ENCODE peak calls at places on chromosomes 13 and 19, in four cellular contexts. W, P, S and Q are unnamed samples.

GRCh38 chr19:3682741-3683404 is 17.4 kb downstream of the PIP5K1C start:
- DNase-seq in W (peak), P (no peak), S (no peak), Q (peak)

GRCh38 chr13:30126903-30127428 is 180.4 kb downstream of the KATNAL1 start:
- DNase-seq in P (no peak), S (no peak), W (no peak), Q (peak)

GRCh38 chr19:54208784-54209057 is 8.1 kb downstream of the RPS9 start:
- DNase-seq in P (no peak), S (peak), W (peak), Q (no peak)

GRCh38 chr13:50124536-50125305 is 109.5 kb downstream of the KCNRG start:
- DNase-seq in S (peak), P (peak), W (peak), Q (peak)

GRCh38 chr13:24254151-24254810 is 55.1 kb upstream of the C1QTNF9 start:
- DNase-seq in P (no peak), S (peak), W (no peak), Q (no peak)

GRCh38 chr13:30038884-30039283 is 188.5 kb upstream of the UBL3 start:
- DNase-seq in P (no peak), S (no peak), W (peak), Q (peak)

GRCh38 chr13:27005556-27005955 is 166.1 kb downstream of the USP12 start:
- DNase-seq in S (no peak), P (no peak), W (peak), Q (no peak)

GRCh38 chr13:95256086-95256485 is 45.2 kb downstream of the ABCC4 start:
- DNase-seq in S (no peak), P (no peak), W (peak), Q (peak)

GRCh38 chr19:56670401-56670960 is 1.1 kb downstream of the ZNF835 start:
- DNase-seq in W (no peak), P (no peak), S (no peak), Q (no peak)

GRCh38 chr19:40285353-40286234 is 449 bp upstream of the AKT2 start:
- DNase-seq in P (peak), W (peak), S (peak), Q (peak)

GRCh38 chr19:7010722-7011593 is 10.3 kb downstream of the MBD3L2B start:
- DNase-seq in S (no peak), P (peak), W (no peak), Q (no peak)

GRCh38 chr13:93227906-93228801 is 1.5 kb downstream of the GPC6 start:
- DNase-seq in W (peak), S (no peak), P (no peak), Q (peak)

GRCh38 chr13:51000576-51001260 is 91.1 kb downstream of the RNASEH2B start:
- DNase-seq in S (no peak), W (peak), P (no peak), Q (peak)

GRCh38 chr19:38452430-38453366 is 19.2 kb downstream of the RYR1 start:
- DNase-seq in P (peak), W (no peak), S (peak), Q (no peak)

GRCh38 chr19:12937243-12938053 is 961 bp upstream of the CALR start:
- DNase-seq in W (no peak), P (no peak), S (peak), Q (no peak)

GRCh38 chr13:53004605-53005004 is 24.0 kb upstream of the OLFM4 start:
- DNase-seq in S (no peak), P (no peak), W (no peak), Q (no peak)

GRCh38 chr19:13089139-13089856 is 13.4 kb downstream of the LYL1 start:
- DNase-seq in S (no peak), P (no peak), W (no peak), Q (no peak)

GRCh38 chr13:25881136-25881926 is 170.5 kb downstream of the SHISA2 start:
- DNase-seq in W (no peak), P (no peak), S (no peak), Q (no peak)

GRCh38 chr13:40328091-40328490 is 338.4 kb downstream of the FOXO1 start:
- DNase-seq in W (no peak), S (no peak), P (no peak), Q (no peak)

GRCh38 chr19:19155495-19156219 is 14.4 kb downstream of the MEF2B start:
- DNase-seq in P (no peak), W (no peak), S (no peak), Q (no peak)

GRCh38 chr13:32911506-32911905 is 104.7 kb upstream of the KL start:
- DNase-seq in S (no peak), W (peak), P (peak), Q (peak)

GRCh38 chr13:21528616-21529015 is 69.5 kb upstream of the ZDHHC20 start:
- DNase-seq in P (no peak), S (no peak), W (peak), Q (peak)

GRCh38 chr13:22948421-22948820 is 232.4 kb upstream of the SGCG start:
- DNase-seq in W (no peak), P (no peak), S (no peak), Q (no peak)

GRCh38 chr19:42693760-42694350 is 46.4 kb downstream of the PSG3 start:
- DNase-seq in P (peak), W (peak), S (no peak), Q (peak)

GRCh38 chr13:34114581-34114980 is 296.6 kb downstream of the RFC3 start:
- DNase-seq in P (no peak), S (no peak), W (no peak), Q (no peak)

GRCh38 chr13:64164435-64164834 is 2748.8 kb upstream of the PCDH20 start:
- DNase-seq in W (no peak), S (no peak), P (no peak), Q (no peak)

GRCh38 chr13:109545964-109546363 is 240.4 kb downstream of the IRS2 start:
- DNase-seq in W (no peak), P (no peak), S (no peak), Q (no peak)

GRCh38 chr19:8593931-8594330 is 16.6 kb downstream of the ADAMTS10 start:
- DNase-seq in P (no peak), S (no peak), W (peak), Q (no peak)